ENCODE peak calls at places on chromosomes 7 and 10, in four cellular contexts. N is NB4, L is ascending aorta, I is Calu3. R is an unnamed sample.

GRCh38 chr10:125473138-125473793 is 209.7 kb downstream of the TEX36 start:
- DNase-seq in N (no peak), L (no peak), I (no peak), R (no peak)

GRCh38 chr7:132893560-132893959 is 188.3 kb downstream of the CHCHD3 start:
- DNase-seq in L (no peak), I (no peak), N (no peak), R (no peak)

GRCh38 chr10:77789016-77789415 is 137.5 kb downstream of the DLG5 start:
- DNase-seq in I (no peak), L (no peak), N (no peak), R (no peak)

GRCh38 chr7:33677556-33677955 is 227.8 kb upstream of the BMPER start:
- DNase-seq in N (no peak), I (no peak), L (no peak), R (no peak)

GRCh38 chr7:36034020-36034419 is 119.0 kb upstream of the EEPD1 start:
- DNase-seq in N (no peak), L (no peak), I (no peak), R (no peak)

GRCh38 chr7:7352845-7353244 is 170.5 kb downstream of the C1GALT1 start:
- DNase-seq in L (no peak), I (no peak), N (no peak), R (no peak)

GRCh38 chr7:134514663-134515062 is 12.7 kb upstream of the AKR1B10 start:
- DNase-seq in I (peak), L (no peak), N (peak), R (no peak)

GRCh38 chr10:102753724-102754123 is 10.0 kb downstream of the WBP1L start:
- DNase-seq in I (no peak), L (no peak), N (no peak), R (no peak)

GRCh38 chr10:124008187-124008970 is 85.0 kb downstream of the CHST15 start:
- DNase-seq in I (no peak), N (no peak), L (no peak), R (no peak)

GRCh38 chr7:16123117-16123770 is 298.1 kb downstream of the CRPPA start:
- DNase-seq in L (no peak), N (no peak), I (no peak), R (no peak)

GRCh38 chr10:71483135-71483534 is 86.4 kb downstream of the CDH23 start:
- DNase-seq in N (no peak), L (no peak), I (no peak), R (no peak)

GRCh38 chr10:32692174-32692573 is 246.2 kb downstream of the CCDC7 start:
- DNase-seq in I (peak), N (no peak), L (no peak), R (no peak)

GRCh38 chr10:70599791-70600190 is 2.8 kb downstream of the PRF1 start:
- DNase-seq in N (no peak), I (no peak), L (no peak), R (no peak)

GRCh38 chr7:138982204-138982623 is 1.0 kb upstream of the KIAA1549 start:
- DNase-seq in L (no peak), I (no peak), N (no peak), R (no peak)

GRCh38 chr10:90274721-90275468 is 573.5 kb downstream of the KIF20B start:
- DNase-seq in I (no peak), N (no peak), L (no peak), R (no peak)

GRCh38 chr10:4501306-4501705 is 324.7 kb upstream of the AKR1E2 start:
- DNase-seq in I (peak), N (no peak), L (no peak), R (no peak)

GRCh38 chr10:25493122-25493893 is 318.5 kb downstream of the GPR158 start:
- DNase-seq in N (no peak), L (no peak), I (peak), R (no peak)

GRCh38 chr10:12969951-12970350 is 31.6 kb downstream of the CCDC3 start:
- DNase-seq in L (no peak), I (no peak), N (peak), R (no peak)

GRCh38 chr10:28326516-28327493 is 23.9 kb upstream of the MPP7 start:
- DNase-seq in N (no peak), L (peak), I (no peak), R (no peak)

GRCh38 chr7:47638679-47639306 is 56.9 kb upstream of the TNS3 start:
- DNase-seq in L (peak), I (no peak), N (no peak), R (no peak)

GRCh38 chr7:22885824-22886255 is 63.2 kb upstream of the TOMM7 start:
- DNase-seq in L (no peak), I (no peak), N (peak), R (no peak)

GRCh38 chr7:141477866-141478265 is 73.3 kb upstream of the AGK start:
- DNase-seq in L (no peak), I (no peak), N (no peak), R (no peak)

GRCh38 chr10:86376852-86377796 is 10.5 kb upstream of the GRID1 start:
- DNase-seq in I (peak), L (peak), N (peak), R (peak)

GRCh38 chr10:75401569-75402485 is at the start of gene ZNF503:
- DNase-seq in L (peak), N (peak), I (peak), R (peak)

GRCh38 chr10:99276848-99277486 is 41.3 kb upstream of the HPSE2 start:
- DNase-seq in N (peak), I (no peak), L (no peak), R (no peak)

DNA sequence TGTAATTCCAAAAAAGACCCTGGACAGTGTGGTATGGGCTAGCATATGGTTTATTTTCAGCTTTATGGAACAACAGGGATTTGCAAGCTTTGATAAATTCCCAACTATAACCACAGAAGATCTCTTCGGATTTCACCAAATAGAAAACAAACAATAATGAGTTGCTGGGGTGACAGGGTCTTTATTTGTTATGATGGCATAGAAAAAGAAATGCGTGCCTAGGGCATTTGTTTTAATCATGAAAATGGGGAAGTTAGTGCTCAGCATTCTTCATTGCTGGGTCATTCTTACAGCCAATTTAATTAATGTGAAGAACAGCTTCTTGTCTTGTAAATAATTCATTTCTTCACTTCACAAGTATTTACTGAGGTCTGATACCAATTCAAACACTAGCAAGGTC is 139.0 kb downstream of the LRRN3 start:
- DNase-seq in L (no peak), N (no peak), I (no peak), R (no peak)
- TF ChIP-seq CTCF in L (no peak), N (no peak), I (no peak), R (no peak)

DNA sequence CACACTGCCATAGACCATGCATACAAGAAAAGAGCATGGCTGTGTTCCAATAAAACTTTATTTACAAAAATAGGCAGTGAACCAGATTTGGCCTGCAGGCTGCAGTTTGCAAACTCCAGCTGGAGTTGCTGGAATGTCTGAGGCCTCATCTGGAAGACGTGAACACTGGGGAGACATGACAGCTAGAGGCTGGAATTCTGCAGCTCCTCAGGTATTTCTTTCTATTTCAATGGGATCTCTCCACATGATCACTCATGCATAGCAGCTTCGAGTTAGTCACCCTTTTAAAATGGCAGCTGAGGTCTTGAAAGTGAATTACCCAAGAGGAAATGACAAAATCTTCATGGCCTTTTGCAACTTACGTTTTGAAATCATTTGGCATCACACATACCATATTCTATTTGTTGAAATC is 52.6 kb upstream of the BET1 start:
- DNase-seq in L (no peak), N (peak), I (no peak), R (no peak)
- TF ChIP-seq CTCF in L (no peak), N (no peak), I (no peak), R (no peak)

GRCh38 chr7:55288070-55288824 is 76.9 kb upstream of the LANCL2 start:
- DNase-seq in L (no peak), I (no peak), N (no peak), R (no peak)
- TF ChIP-seq CTCF in L (no peak), I (no peak), N (no peak), R (no peak)

GRCh38 chr7:75727881-75728592 is 10.7 kb downstream of the HIP1 start:
- DNase-seq in I (peak), N (peak), L (no peak), R (peak)

GRCh38 chr7:75732764-75733630 is 5.7 kb downstream of the HIP1 start:
- DNase-seq in N (no peak), I (no peak), L (no peak), R (peak)

GRCh38 chr7:75725306-75725705 is 13.4 kb downstream of the HIP1 start:
- DNase-seq in I (no peak), N (peak), L (no peak), R (no peak)

GRCh38 chr7:75732016-75732521 is 6.7 kb downstream of the HIP1 start:
- DNase-seq in I (no peak), L (no peak), N (no peak), R (no peak)

DNA sequence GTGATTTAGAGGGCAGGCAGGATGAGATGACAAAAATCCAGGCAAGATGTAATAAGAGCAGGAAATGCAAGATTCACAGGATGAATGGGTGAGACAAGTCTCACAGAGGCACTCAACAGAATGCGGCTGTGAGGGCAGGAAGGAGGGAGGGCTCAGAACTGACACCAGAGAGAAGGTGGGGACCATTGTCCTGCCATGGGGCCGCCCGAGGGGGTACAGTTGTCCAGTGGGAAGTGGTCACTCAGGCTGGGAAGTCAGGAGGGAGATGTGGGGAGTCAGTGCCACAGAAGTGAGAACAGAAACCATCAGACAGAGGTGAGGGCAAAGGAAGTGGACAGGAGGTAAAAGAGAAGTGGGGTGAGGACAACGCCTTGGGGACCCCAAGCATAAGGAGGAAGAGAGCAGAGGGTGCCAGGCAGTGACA is 8.9 kb downstream of the HIP1 start:
- DNase-seq in L (no peak), N (peak), I (no peak), R (no peak)
- TF ChIP-seq CTCF in L (no peak), N (no peak), I (no peak), R (no peak)

GRCh38 chr10:73909716-73910115 is 1.2 kb upstream of the PLAU start:
- DNase-seq in N (no peak), I (no peak), L (no peak), R (no peak)

GRCh38 chr10:73908853-73909611 is 1.9 kb upstream of the PLAU start:
- DNase-seq in L (peak), N (peak), I (peak), R (no peak)

GRCh38 chr10:73907841-73908517 is 3.0 kb upstream of the PLAU start:
- DNase-seq in L (peak), I (no peak), N (peak), R (peak)

GRCh38 chr10:73905256-73906018 is 5.5 kb upstream of the PLAU start:
- DNase-seq in L (no peak), N (peak), I (no peak), R (no peak)

GRCh38 chr10:73906524-73907447 is 4.1 kb upstream of the PLAU start:
- DNase-seq in L (peak), N (peak), I (peak), R (peak)
- TF ChIP-seq CTCF in L (no peak), N (no peak), I (no peak), R (no peak)

GRCh38 chr7:2936891-2937580 is 92.9 kb upstream of the GNA12 start:
- DNase-seq in L (no peak), N (no peak), I (no peak), R (no peak)

GRCh38 chr7:2932761-2933251 is 88.7 kb upstream of the GNA12 start:
- DNase-seq in L (no peak), N (no peak), I (no peak), R (no peak)

GRCh38 chr7:2934984-2935740 is 91.1 kb upstream of the GNA12 start:
- DNase-seq in N (no peak), I (no peak), L (no peak), R (no peak)

GRCh38 chr7:2936301-2936700 is 92.2 kb upstream of the GNA12 start:
- DNase-seq in N (no peak), L (no peak), I (no peak), R (no peak)

DNA sequence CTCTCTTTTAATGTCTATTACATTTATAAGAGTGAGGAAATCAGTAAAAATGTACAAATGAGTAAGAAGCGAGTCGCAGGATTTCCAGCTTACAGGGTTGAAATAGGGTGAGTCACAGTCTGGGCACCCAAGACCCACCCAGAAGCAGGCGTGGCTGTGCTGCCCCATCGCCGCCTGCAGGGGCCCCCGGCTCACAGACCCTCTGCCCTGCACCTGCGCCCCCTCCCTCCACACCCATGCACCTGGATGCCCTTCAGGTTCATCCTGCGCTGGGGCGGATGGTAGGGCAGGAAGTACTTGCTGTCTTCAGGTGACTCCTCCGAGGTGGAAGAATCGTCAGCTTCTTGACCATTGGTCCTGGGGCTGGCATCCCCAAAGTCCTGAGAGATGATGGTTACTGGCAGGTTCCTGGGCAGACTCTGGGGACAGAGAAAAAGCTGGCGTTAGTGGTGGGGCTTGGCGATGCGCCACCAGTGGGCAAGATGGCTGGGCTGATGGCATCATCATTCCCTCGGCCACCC is 90.2 kb upstream of the GNA12 start:
- DNase-seq in L (no peak), N (peak), I (peak), R (no peak)
- TF ChIP-seq CTCF in L (no peak), N (no peak), I (peak), R (no peak)

DNA sequence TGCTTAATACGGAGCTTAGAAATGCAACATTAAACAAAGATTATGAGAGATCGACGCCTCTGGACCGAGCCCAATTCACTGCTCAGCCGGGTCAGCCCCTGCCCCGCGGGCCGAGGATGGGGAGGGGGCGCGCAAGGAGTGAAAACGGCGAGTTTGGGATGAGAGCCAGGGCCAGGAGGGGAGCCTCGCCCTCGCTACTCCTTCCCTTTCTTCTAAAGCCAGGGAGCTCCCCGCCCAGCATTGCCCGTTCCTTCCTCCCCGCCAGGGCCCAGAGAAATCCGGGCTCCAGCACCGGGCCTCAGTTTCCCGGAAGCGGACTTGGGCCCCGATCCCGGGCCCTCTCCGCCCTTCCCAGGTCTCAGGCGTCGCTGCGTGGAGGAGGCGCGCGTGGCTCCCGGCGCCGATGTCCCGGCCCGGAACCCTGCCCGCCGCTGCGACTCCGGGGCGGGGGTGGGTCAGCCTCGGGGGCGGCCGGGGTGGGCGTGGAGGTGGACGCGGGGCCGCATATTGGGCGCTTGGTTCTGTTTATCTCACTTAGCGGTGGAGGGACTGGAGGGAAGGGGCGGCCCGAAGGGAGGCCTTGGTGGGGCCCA is 8.3 kb downstream of the UNCX start:
- DNase-seq in I (no peak), L (no peak), N (no peak), R (peak)
- TF ChIP-seq CTCF in I (no peak), L (no peak), N (no peak), R (no peak)

R was measured in psoas muscle.